ENCODE peak calls at places on chromosomes 16 and 17, in ten cellular contexts. One of them, this sample, is unnamed.

GRCh38 chr17:72539981-72540897 is 419.4 kb downstream of the SOX9 start:
- DNase-seq in H9: peak
- DNase-seq in neural progenitor cell: peak
- DNase-seq in neuronal stem cell: peak
- DNase-seq in endodermal cell: peak
- DNase-seq in MM.1S: peak
- DNase-seq in GM12878: no peak
- DNase-seq in fibroblast of lung: peak
- DNase-seq in IMR-90: peak
- DNase-seq in GM23248: peak
- DNase-seq in this sample: peak

GRCh38 chr17:247767-248166 is 66.3 kb upstream of the DOC2B start:
- DNase-seq in H9: no peak
- DNase-seq in neural progenitor cell: no peak
- DNase-seq in neuronal stem cell: no peak
- DNase-seq in endodermal cell: no peak
- DNase-seq in MM.1S: no peak
- DNase-seq in GM12878: no peak
- DNase-seq in fibroblast of lung: no peak
- DNase-seq in IMR-90: no peak
- DNase-seq in GM23248: no peak
- DNase-seq in this sample: no peak

GRCh38 chr17:27520571-27521185 is 64.4 kb downstream of the KSR1 start:
- DNase-seq in H9: no peak
- DNase-seq in neural progenitor cell: peak
- DNase-seq in neuronal stem cell: no peak
- DNase-seq in endodermal cell: peak
- DNase-seq in MM.1S: no peak
- DNase-seq in GM12878: no peak
- DNase-seq in fibroblast of lung: no peak
- DNase-seq in IMR-90: no peak
- DNase-seq in GM23248: no peak
- DNase-seq in this sample: no peak

GRCh38 chr16:53743149-53743566 is 39.2 kb downstream of the FTO start:
- DNase-seq in H9: peak
- DNase-seq in neural progenitor cell: peak
- DNase-seq in neuronal stem cell: no peak
- DNase-seq in endodermal cell: peak
- DNase-seq in MM.1S: no peak
- DNase-seq in GM12878: no peak
- DNase-seq in fibroblast of lung: peak
- DNase-seq in IMR-90: peak
- DNase-seq in GM23248: peak
- DNase-seq in this sample: peak

GRCh38 chr16:54568897-54569807 is 282.6 kb upstream of the IRX3 start:
- DNase-seq in H9: no peak
- DNase-seq in neural progenitor cell: no peak
- DNase-seq in neuronal stem cell: no peak
- DNase-seq in endodermal cell: no peak
- DNase-seq in MM.1S: no peak
- DNase-seq in GM12878: no peak
- DNase-seq in fibroblast of lung: no peak
- DNase-seq in IMR-90: no peak
- DNase-seq in GM23248: no peak
- DNase-seq in this sample: no peak

GRCh38 chr17:57739402-57740224 is 5.5 kb downstream of the CCDC182 start:
- DNase-seq in H9: peak
- DNase-seq in neural progenitor cell: peak
- DNase-seq in neuronal stem cell: no peak
- DNase-seq in endodermal cell: peak
- DNase-seq in MM.1S: peak
- DNase-seq in GM12878: no peak
- DNase-seq in fibroblast of lung: peak
- DNase-seq in IMR-90: no peak
- DNase-seq in GM23248: peak
- DNase-seq in this sample: peak

GRCh38 chr16:85934210-85934609 is 35.2 kb downstream of the IRF8 start:
- DNase-seq in H9: no peak
- DNase-seq in neural progenitor cell: no peak
- DNase-seq in neuronal stem cell: no peak
- DNase-seq in endodermal cell: no peak
- DNase-seq in MM.1S: no peak
- DNase-seq in GM12878: no peak
- DNase-seq in fibroblast of lung: no peak
- DNase-seq in IMR-90: no peak
- DNase-seq in GM23248: no peak
- DNase-seq in this sample: no peak

GRCh38 chr17:5042152-5043022 is 7.2 kb upstream of the SLC52A1 start:
- DNase-seq in H9: no peak
- DNase-seq in neural progenitor cell: no peak
- DNase-seq in neuronal stem cell: no peak
- DNase-seq in endodermal cell: no peak
- DNase-seq in MM.1S: no peak
- DNase-seq in GM12878: no peak
- DNase-seq in fibroblast of lung: no peak
- DNase-seq in IMR-90: no peak
- DNase-seq in GM23248: no peak
- DNase-seq in this sample: no peak

GRCh38 chr17:7673239-7673638 is 14.1 kb downstream of the TP53 start:
- DNase-seq in H9: peak
- DNase-seq in neural progenitor cell: peak
- DNase-seq in neuronal stem cell: no peak
- DNase-seq in endodermal cell: peak
- DNase-seq in MM.1S: peak
- DNase-seq in GM12878: peak
- DNase-seq in fibroblast of lung: peak
- DNase-seq in IMR-90: no peak
- DNase-seq in GM23248: no peak
- DNase-seq in this sample: no peak

DNA sequence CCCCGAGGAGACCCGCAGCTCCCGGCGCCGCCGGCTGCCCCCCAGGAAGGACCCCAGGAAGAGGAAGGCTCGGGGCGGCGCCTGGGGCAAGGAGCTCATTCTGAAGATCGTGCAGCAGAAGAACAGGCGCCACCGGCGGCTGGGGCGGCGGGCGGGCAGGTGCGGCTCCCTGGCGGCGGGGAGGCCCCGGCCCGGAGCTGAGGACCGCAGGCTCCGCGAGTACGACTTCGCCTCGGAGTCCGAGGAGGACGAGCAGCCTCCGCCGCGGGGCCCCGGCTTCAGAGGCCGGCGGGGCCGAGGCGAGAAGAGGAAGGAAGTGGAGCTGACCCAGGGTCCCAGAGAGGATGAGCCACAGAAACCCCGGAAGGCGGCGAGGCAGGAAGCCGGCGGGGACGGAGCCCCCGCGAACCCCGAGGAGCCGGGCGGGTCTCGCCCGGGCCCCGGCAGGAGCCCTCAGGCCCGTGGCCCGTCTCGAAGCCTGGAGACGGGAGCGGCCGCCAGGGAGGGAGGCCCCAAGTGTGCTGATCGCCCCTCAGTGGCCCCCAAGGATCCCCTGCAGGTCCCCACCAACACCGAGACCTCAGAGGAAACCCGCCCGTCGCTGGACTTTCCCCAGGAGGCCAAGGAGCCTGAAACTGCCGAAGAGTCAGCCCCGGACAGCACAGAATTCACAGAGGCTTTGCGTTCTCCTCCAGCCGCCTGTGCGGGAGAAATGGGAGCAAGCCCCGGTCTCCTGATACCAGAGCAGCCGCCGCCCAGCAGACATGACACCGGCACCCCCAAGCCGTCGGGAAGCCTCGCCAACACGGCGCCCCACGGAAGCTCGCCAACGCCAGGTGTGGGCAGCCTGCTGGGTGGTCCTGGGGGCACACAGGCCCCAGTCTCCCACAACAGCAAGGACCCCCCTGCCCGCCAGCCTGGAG is 22.3 kb upstream of the ZFPM1 start:
- DNase-seq in H9: peak
- DNase-seq in neural progenitor cell: no peak
- DNase-seq in neuronal stem cell: no peak
- DNase-seq in endodermal cell: peak
- DNase-seq in MM.1S: no peak
- DNase-seq in GM12878: no peak
- DNase-seq in fibroblast of lung: peak
- DNase-seq in IMR-90: no peak
- DNase-seq in GM23248: peak
- DNase-seq in this sample: no peak
- H3K9ac ChIP-seq in H9: no peak
- H3K9ac ChIP-seq in neural progenitor cell: no peak
- H3K9ac ChIP-seq in neuronal stem cell: peak
- H3K9ac ChIP-seq in endodermal cell: no peak
- H3K9ac ChIP-seq in MM.1S: no peak
- H3K9ac ChIP-seq in GM12878: peak
- H3K9ac ChIP-seq in fibroblast of lung: no peak
- H3K9ac ChIP-seq in IMR-90: no peak
- H3K9ac ChIP-seq in GM23248: peak
- H3K9ac ChIP-seq in this sample: no peak

DNA sequence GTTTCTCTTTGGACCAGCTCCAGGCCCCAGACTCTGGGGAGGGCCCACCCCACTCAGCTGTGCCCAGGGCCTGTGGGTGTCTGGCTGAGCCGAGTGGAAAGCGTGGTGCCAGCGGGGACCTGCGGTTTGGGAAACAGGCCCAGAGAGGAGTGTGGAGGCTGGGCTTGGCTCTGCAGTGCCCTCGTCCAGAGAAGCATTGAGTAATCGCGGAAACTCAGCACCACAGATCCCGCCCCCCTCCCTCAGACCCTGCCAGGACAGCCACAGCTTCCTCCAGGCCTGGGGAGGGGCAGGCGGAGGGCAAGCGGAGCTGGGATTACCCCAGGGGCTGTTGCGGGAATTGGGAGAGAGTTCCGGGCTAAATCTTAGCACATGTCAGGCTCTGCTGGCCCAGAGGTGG is 14.6 kb upstream of the PITPNA start:
- DNase-seq in H9: peak
- DNase-seq in neural progenitor cell: no peak
- DNase-seq in neuronal stem cell: no peak
- DNase-seq in endodermal cell: peak
- DNase-seq in MM.1S: no peak
- DNase-seq in GM12878: no peak
- DNase-seq in fibroblast of lung: peak
- DNase-seq in IMR-90: peak
- DNase-seq in GM23248: peak
- DNase-seq in this sample: peak
- H3K9ac ChIP-seq in H9: no peak
- H3K9ac ChIP-seq in neural progenitor cell: no peak
- H3K9ac ChIP-seq in neuronal stem cell: peak
- H3K9ac ChIP-seq in endodermal cell: no peak
- H3K9ac ChIP-seq in MM.1S: no peak
- H3K9ac ChIP-seq in GM12878: peak
- H3K9ac ChIP-seq in fibroblast of lung: no peak
- H3K9ac ChIP-seq in IMR-90: peak
- H3K9ac ChIP-seq in GM23248: peak
- H3K9ac ChIP-seq in this sample: peak

GRCh38 chr16:79703066-79703465 is 102.5 kb upstream of the MAF start:
- DNase-seq in H9: no peak
- DNase-seq in neural progenitor cell: no peak
- DNase-seq in neuronal stem cell: no peak
- DNase-seq in endodermal cell: no peak
- DNase-seq in MM.1S: no peak
- DNase-seq in GM12878: no peak
- DNase-seq in fibroblast of lung: peak
- DNase-seq in IMR-90: no peak
- DNase-seq in GM23248: no peak
- DNase-seq in this sample: no peak

GRCh38 chr16:79712273-79712672 is 111.7 kb upstream of the MAF start:
- DNase-seq in H9: no peak
- DNase-seq in neural progenitor cell: no peak
- DNase-seq in neuronal stem cell: no peak
- DNase-seq in endodermal cell: no peak
- DNase-seq in MM.1S: no peak
- DNase-seq in GM12878: no peak
- DNase-seq in fibroblast of lung: no peak
- DNase-seq in IMR-90: no peak
- DNase-seq in GM23248: no peak
- DNase-seq in this sample: no peak

GRCh38 chr16:79713609-79714309 is 113.2 kb upstream of the MAF start:
- DNase-seq in H9: no peak
- DNase-seq in neural progenitor cell: no peak
- DNase-seq in neuronal stem cell: no peak
- DNase-seq in endodermal cell: no peak
- DNase-seq in MM.1S: peak
- DNase-seq in GM12878: no peak
- DNase-seq in fibroblast of lung: no peak
- DNase-seq in IMR-90: no peak
- DNase-seq in GM23248: no peak
- DNase-seq in this sample: no peak

DNA sequence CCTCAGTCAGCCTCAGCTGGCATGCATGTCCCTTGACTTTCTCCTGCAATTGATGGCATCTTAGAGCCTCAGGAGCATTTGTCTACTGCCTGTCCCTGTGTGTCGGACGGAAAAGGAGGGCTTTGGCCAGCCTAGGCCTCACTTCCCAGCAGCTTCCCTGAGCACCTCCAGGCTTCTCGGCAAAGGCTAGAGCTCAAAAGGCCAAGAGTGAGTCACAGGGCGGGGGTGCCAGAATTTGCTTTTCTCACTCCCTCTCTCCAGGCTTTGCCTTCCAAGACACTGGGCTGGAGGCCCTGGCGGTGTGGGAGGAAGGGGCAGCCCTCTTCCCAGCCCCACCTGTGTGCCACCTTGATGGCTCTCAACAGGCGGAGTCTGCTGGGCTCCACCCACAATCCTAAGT is 107.3 kb upstream of the MAF start:
- DNase-seq in H9: no peak
- DNase-seq in neural progenitor cell: no peak
- DNase-seq in neuronal stem cell: no peak
- DNase-seq in endodermal cell: no peak
- DNase-seq in MM.1S: no peak
- DNase-seq in GM12878: no peak
- DNase-seq in fibroblast of lung: peak
- DNase-seq in IMR-90: no peak
- DNase-seq in GM23248: peak
- DNase-seq in this sample: no peak
- H3K9ac ChIP-seq in H9: no peak
- H3K9ac ChIP-seq in neural progenitor cell: no peak
- H3K9ac ChIP-seq in neuronal stem cell: no peak
- H3K9ac ChIP-seq in endodermal cell: no peak
- H3K9ac ChIP-seq in MM.1S: no peak
- H3K9ac ChIP-seq in GM12878: no peak
- H3K9ac ChIP-seq in fibroblast of lung: no peak
- H3K9ac ChIP-seq in IMR-90: no peak
- H3K9ac ChIP-seq in GM23248: no peak
- H3K9ac ChIP-seq in this sample: no peak

DNA sequence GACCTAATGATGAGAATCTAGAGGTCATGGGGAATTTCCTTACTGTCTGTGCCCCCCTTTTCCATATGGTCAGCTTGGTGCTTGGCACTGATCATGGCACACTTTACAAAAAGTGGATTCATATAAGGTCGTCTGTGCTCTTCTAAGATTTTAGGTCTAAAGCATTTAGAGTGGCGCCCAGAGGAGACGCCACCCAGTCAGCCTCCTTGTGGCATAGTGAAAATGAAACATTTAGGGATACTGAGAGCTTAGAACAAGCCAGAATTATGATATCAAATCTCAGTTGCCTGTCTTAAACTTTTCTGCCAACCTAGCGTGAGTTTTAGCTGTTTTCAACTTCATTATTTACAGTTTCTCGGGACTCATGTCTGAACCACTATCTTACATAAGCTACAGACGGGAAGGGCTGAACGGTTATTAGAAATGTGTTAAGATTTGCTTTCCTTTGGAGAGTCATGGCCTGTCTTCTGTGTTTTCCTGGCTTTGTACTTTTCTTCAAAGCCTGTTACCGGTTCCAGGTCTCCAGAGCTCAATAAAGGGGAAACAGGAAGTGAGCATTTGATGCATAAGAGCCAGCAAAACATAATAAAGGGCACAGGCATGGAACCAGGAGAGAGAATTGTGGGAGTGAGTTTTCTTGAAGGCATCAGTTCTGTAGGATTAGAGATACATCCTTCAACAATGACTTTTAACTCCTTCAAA is 13.7 kb downstream of the ZNRF1 start:
- DNase-seq in H9: no peak
- DNase-seq in neural progenitor cell: no peak
- DNase-seq in neuronal stem cell: no peak
- DNase-seq in endodermal cell: no peak
- DNase-seq in MM.1S: no peak
- DNase-seq in GM12878: no peak
- DNase-seq in fibroblast of lung: no peak
- DNase-seq in IMR-90: no peak
- DNase-seq in GM23248: no peak
- DNase-seq in this sample: no peak
- H3K9ac ChIP-seq in H9: no peak
- H3K9ac ChIP-seq in neural progenitor cell: no peak
- H3K9ac ChIP-seq in neuronal stem cell: no peak
- H3K9ac ChIP-seq in endodermal cell: no peak
- H3K9ac ChIP-seq in MM.1S: no peak
- H3K9ac ChIP-seq in GM12878: peak
- H3K9ac ChIP-seq in fibroblast of lung: no peak
- H3K9ac ChIP-seq in IMR-90: no peak
- H3K9ac ChIP-seq in GM23248: peak
- H3K9ac ChIP-seq in this sample: no peak